ENCODE peak calls at places on chromosomes 7 and 10, in six cellular contexts. One of them, this sample, is unnamed.
A peak's percentile ranks its signal among the peaks of the same experiment; 100 is the strongest.

GRCh38 chr10:31458974-31459373 is 140.0 kb downstream of the ZEB1 start:
- DNase-seq in activated CD4-positive, alpha-beta memory T cell treated with anti-CD3 and anti-CD28 coated beads for 36 hours: no peak
- DNase-seq in mammary epithelial cell: no peak
- DNase-seq in iris pigment epithelial cell: no peak
- DNase-seq in activated CD4-positive, alpha-beta T cell treated with anti-CD3 and anti-CD28 coated beads, Interleukin-2, amount 50 U/mL, for 4 hours: no peak
- DNase-seq in IMR-90: no peak
- DNase-seq in this sample: no peak

GRCh38 chr10:116211682-116212081 is 61.3 kb downstream of the GFRA1 start:
- DNase-seq in activated CD4-positive, alpha-beta memory T cell treated with anti-CD3 and anti-CD28 coated beads for 36 hours: no peak
- DNase-seq in mammary epithelial cell: no peak
- DNase-seq in iris pigment epithelial cell: peak; percentile 99
- DNase-seq in activated CD4-positive, alpha-beta T cell treated with anti-CD3 and anti-CD28 coated beads, Interleukin-2, amount 50 U/mL, for 4 hours: no peak
- DNase-seq in IMR-90: peak; percentile 91
- DNase-seq in this sample: no peak

GRCh38 chr7:41889472-41889871 is 186.6 kb upstream of the INHBA start:
- DNase-seq in activated CD4-positive, alpha-beta memory T cell treated with anti-CD3 and anti-CD28 coated beads for 36 hours: no peak
- DNase-seq in mammary epithelial cell: no peak
- DNase-seq in iris pigment epithelial cell: no peak
- DNase-seq in activated CD4-positive, alpha-beta T cell treated with anti-CD3 and anti-CD28 coated beads, Interleukin-2, amount 50 U/mL, for 4 hours: no peak
- DNase-seq in IMR-90: no peak
- DNase-seq in this sample: no peak

GRCh38 chr7:41628926-41629325 is 74.0 kb downstream of the INHBA start:
- DNase-seq in activated CD4-positive, alpha-beta memory T cell treated with anti-CD3 and anti-CD28 coated beads for 36 hours: no peak
- DNase-seq in mammary epithelial cell: peak; percentile 71
- DNase-seq in iris pigment epithelial cell: peak; percentile 33
- DNase-seq in activated CD4-positive, alpha-beta T cell treated with anti-CD3 and anti-CD28 coated beads, Interleukin-2, amount 50 U/mL, for 4 hours: no peak
- DNase-seq in IMR-90: peak; percentile 66
- DNase-seq in this sample: no peak

GRCh38 chr10:38146579-38147333 is 52.6 kb downstream of the ZNF37A start:
- DNase-seq in activated CD4-positive, alpha-beta memory T cell treated with anti-CD3 and anti-CD28 coated beads for 36 hours: no peak
- DNase-seq in mammary epithelial cell: no peak
- DNase-seq in iris pigment epithelial cell: no peak
- DNase-seq in activated CD4-positive, alpha-beta T cell treated with anti-CD3 and anti-CD28 coated beads, Interleukin-2, amount 50 U/mL, for 4 hours: no peak
- DNase-seq in IMR-90: peak; percentile 10
- DNase-seq in this sample: no peak

GRCh38 chr7:18257711-18258110 is 230.1 kb upstream of the PRPS1L1 start:
- DNase-seq in activated CD4-positive, alpha-beta memory T cell treated with anti-CD3 and anti-CD28 coated beads for 36 hours: no peak
- DNase-seq in mammary epithelial cell: no peak
- DNase-seq in iris pigment epithelial cell: peak; percentile 84
- DNase-seq in activated CD4-positive, alpha-beta T cell treated with anti-CD3 and anti-CD28 coated beads, Interleukin-2, amount 50 U/mL, for 4 hours: no peak
- DNase-seq in IMR-90: peak; percentile 34
- DNase-seq in this sample: no peak

GRCh38 chr10:76255241-76255640 is 823.8 kb downstream of the LRMDA start:
- DNase-seq in activated CD4-positive, alpha-beta memory T cell treated with anti-CD3 and anti-CD28 coated beads for 36 hours: no peak
- DNase-seq in mammary epithelial cell: no peak
- DNase-seq in iris pigment epithelial cell: no peak
- DNase-seq in activated CD4-positive, alpha-beta T cell treated with anti-CD3 and anti-CD28 coated beads, Interleukin-2, amount 50 U/mL, for 4 hours: no peak
- DNase-seq in IMR-90: no peak
- DNase-seq in this sample: no peak

GRCh38 chr10:114520453-114520852 is 116.2 kb upstream of the AFAP1L2 start:
- DNase-seq in activated CD4-positive, alpha-beta memory T cell treated with anti-CD3 and anti-CD28 coated beads for 36 hours: no peak
- DNase-seq in mammary epithelial cell: peak; percentile 95
- DNase-seq in iris pigment epithelial cell: peak; percentile 84
- DNase-seq in activated CD4-positive, alpha-beta T cell treated with anti-CD3 and anti-CD28 coated beads, Interleukin-2, amount 50 U/mL, for 4 hours: no peak
- DNase-seq in IMR-90: peak; percentile 92
- DNase-seq in this sample: no peak

GRCh38 chr10:91319336-91319735 is 90.8 kb upstream of the HECTD2 start:
- DNase-seq in activated CD4-positive, alpha-beta memory T cell treated with anti-CD3 and anti-CD28 coated beads for 36 hours: no peak
- DNase-seq in mammary epithelial cell: peak; percentile 32
- DNase-seq in iris pigment epithelial cell: no peak
- DNase-seq in activated CD4-positive, alpha-beta T cell treated with anti-CD3 and anti-CD28 coated beads, Interleukin-2, amount 50 U/mL, for 4 hours: no peak
- DNase-seq in IMR-90: no peak
- DNase-seq in this sample: no peak

GRCh38 chr7:5591547-5591899 is 167.9 kb upstream of the TNRC18 start:
- DNase-seq in activated CD4-positive, alpha-beta memory T cell treated with anti-CD3 and anti-CD28 coated beads for 36 hours: no peak
- DNase-seq in mammary epithelial cell: peak; percentile 76
- DNase-seq in iris pigment epithelial cell: peak; percentile 82
- DNase-seq in activated CD4-positive, alpha-beta T cell treated with anti-CD3 and anti-CD28 coated beads, Interleukin-2, amount 50 U/mL, for 4 hours: no peak
- DNase-seq in IMR-90: peak; percentile 80
- DNase-seq in this sample: no peak

GRCh38 chr10:122310311-122311050 is 39.4 kb downstream of the BTBD16 start:
- DNase-seq in activated CD4-positive, alpha-beta memory T cell treated with anti-CD3 and anti-CD28 coated beads for 36 hours: no peak
- DNase-seq in mammary epithelial cell: no peak
- DNase-seq in iris pigment epithelial cell: peak; percentile 14
- DNase-seq in activated CD4-positive, alpha-beta T cell treated with anti-CD3 and anti-CD28 coated beads, Interleukin-2, amount 50 U/mL, for 4 hours: no peak
- DNase-seq in IMR-90: no peak
- DNase-seq in this sample: no peak

GRCh38 chr7:95906871-95907270 is 134.5 kb downstream of the DYNC1I1 start:
- DNase-seq in activated CD4-positive, alpha-beta memory T cell treated with anti-CD3 and anti-CD28 coated beads for 36 hours: no peak
- DNase-seq in mammary epithelial cell: no peak
- DNase-seq in iris pigment epithelial cell: no peak
- DNase-seq in activated CD4-positive, alpha-beta T cell treated with anti-CD3 and anti-CD28 coated beads, Interleukin-2, amount 50 U/mL, for 4 hours: no peak
- DNase-seq in IMR-90: no peak
- DNase-seq in this sample: no peak

GRCh38 chr10:131644287-131644686 is 256.5 kb upstream of the PPP2R2D start:
- DNase-seq in activated CD4-positive, alpha-beta memory T cell treated with anti-CD3 and anti-CD28 coated beads for 36 hours: no peak
- DNase-seq in mammary epithelial cell: no peak
- DNase-seq in iris pigment epithelial cell: no peak
- DNase-seq in activated CD4-positive, alpha-beta T cell treated with anti-CD3 and anti-CD28 coated beads, Interleukin-2, amount 50 U/mL, for 4 hours: no peak
- DNase-seq in IMR-90: no peak
- DNase-seq in this sample: no peak

GRCh38 chr7:49635800-49636199 is 137.6 kb upstream of the VWC2 start:
- DNase-seq in activated CD4-positive, alpha-beta memory T cell treated with anti-CD3 and anti-CD28 coated beads for 36 hours: no peak
- DNase-seq in mammary epithelial cell: no peak
- DNase-seq in iris pigment epithelial cell: no peak
- DNase-seq in activated CD4-positive, alpha-beta T cell treated with anti-CD3 and anti-CD28 coated beads, Interleukin-2, amount 50 U/mL, for 4 hours: no peak
- DNase-seq in IMR-90: no peak
- DNase-seq in this sample: no peak

GRCh38 chr7:121428857-121429489 is 32.9 kb upstream of the FAM3C start:
- DNase-seq in activated CD4-positive, alpha-beta memory T cell treated with anti-CD3 and anti-CD28 coated beads for 36 hours: no peak
- DNase-seq in mammary epithelial cell: peak; percentile 5
- DNase-seq in iris pigment epithelial cell: peak; percentile 72
- DNase-seq in activated CD4-positive, alpha-beta T cell treated with anti-CD3 and anti-CD28 coated beads, Interleukin-2, amount 50 U/mL, for 4 hours: no peak
- DNase-seq in IMR-90: peak; percentile 10
- DNase-seq in this sample: no peak

GRCh38 chr7:15566476-15566875 is 4.7 kb upstream of the AGMO start:
- DNase-seq in activated CD4-positive, alpha-beta memory T cell treated with anti-CD3 and anti-CD28 coated beads for 36 hours: no peak
- DNase-seq in mammary epithelial cell: no peak
- DNase-seq in iris pigment epithelial cell: no peak
- DNase-seq in activated CD4-positive, alpha-beta T cell treated with anti-CD3 and anti-CD28 coated beads, Interleukin-2, amount 50 U/mL, for 4 hours: no peak
- DNase-seq in IMR-90: no peak
- DNase-seq in this sample: no peak

GRCh38 chr10:72162978-72163377 is 52.8 kb upstream of the ANAPC16 start:
- DNase-seq in activated CD4-positive, alpha-beta memory T cell treated with anti-CD3 and anti-CD28 coated beads for 36 hours: no peak
- DNase-seq in mammary epithelial cell: peak; percentile 91
- DNase-seq in iris pigment epithelial cell: peak; percentile 81
- DNase-seq in activated CD4-positive, alpha-beta T cell treated with anti-CD3 and anti-CD28 coated beads, Interleukin-2, amount 50 U/mL, for 4 hours: no peak
- DNase-seq in IMR-90: peak; percentile 74
- DNase-seq in this sample: no peak

GRCh38 chr7:126574838-126575250 is 677.9 kb downstream of the GRM8 start:
- DNase-seq in activated CD4-positive, alpha-beta memory T cell treated with anti-CD3 and anti-CD28 coated beads for 36 hours: no peak
- DNase-seq in mammary epithelial cell: peak; percentile 88
- DNase-seq in iris pigment epithelial cell: peak; percentile 50
- DNase-seq in activated CD4-positive, alpha-beta T cell treated with anti-CD3 and anti-CD28 coated beads, Interleukin-2, amount 50 U/mL, for 4 hours: no peak
- DNase-seq in IMR-90: no peak
- DNase-seq in this sample: no peak

GRCh38 chr10:20858292-20859124 is 38.6 kb downstream of the NEBL start:
- DNase-seq in activated CD4-positive, alpha-beta memory T cell treated with anti-CD3 and anti-CD28 coated beads for 36 hours: no peak
- DNase-seq in mammary epithelial cell: peak; percentile 25
- DNase-seq in iris pigment epithelial cell: peak; percentile 48
- DNase-seq in activated CD4-positive, alpha-beta T cell treated with anti-CD3 and anti-CD28 coated beads, Interleukin-2, amount 50 U/mL, for 4 hours: no peak
- DNase-seq in IMR-90: peak; percentile 22
- DNase-seq in this sample: peak; percentile 76

GRCh38 chr10:119222531-119222930 is 15.2 kb downstream of the GRK5 start:
- DNase-seq in activated CD4-positive, alpha-beta memory T cell treated with anti-CD3 and anti-CD28 coated beads for 36 hours: no peak
- DNase-seq in mammary epithelial cell: no peak
- DNase-seq in iris pigment epithelial cell: no peak
- DNase-seq in activated CD4-positive, alpha-beta T cell treated with anti-CD3 and anti-CD28 coated beads, Interleukin-2, amount 50 U/mL, for 4 hours: no peak
- DNase-seq in IMR-90: no peak
- DNase-seq in this sample: peak; percentile 30

GRCh38 chr10:24196426-24197039 is 12.4 kb upstream of the KIAA1217 start:
- DNase-seq in activated CD4-positive, alpha-beta memory T cell treated with anti-CD3 and anti-CD28 coated beads for 36 hours: peak; percentile 73
- DNase-seq in mammary epithelial cell: peak; percentile 40
- DNase-seq in iris pigment epithelial cell: peak; percentile 52
- DNase-seq in activated CD4-positive, alpha-beta T cell treated with anti-CD3 and anti-CD28 coated beads, Interleukin-2, amount 50 U/mL, for 4 hours: peak; percentile 37
- DNase-seq in IMR-90: peak; percentile 59
- DNase-seq in this sample: peak; percentile 68

GRCh38 chr7:100352984-100353684 is 4.8 kb upstream of the PILRB start:
- DNase-seq in activated CD4-positive, alpha-beta memory T cell treated with anti-CD3 and anti-CD28 coated beads for 36 hours: no peak
- DNase-seq in mammary epithelial cell: no peak
- DNase-seq in iris pigment epithelial cell: no peak
- DNase-seq in activated CD4-positive, alpha-beta T cell treated with anti-CD3 and anti-CD28 coated beads, Interleukin-2, amount 50 U/mL, for 4 hours: no peak
- DNase-seq in IMR-90: no peak
- DNase-seq in this sample: no peak

GRCh38 chr10:99520040-99520803 is 12.5 kb upstream of the NKX2-3 start:
- DNase-seq in activated CD4-positive, alpha-beta memory T cell treated with anti-CD3 and anti-CD28 coated beads for 36 hours: no peak
- DNase-seq in mammary epithelial cell: no peak
- DNase-seq in iris pigment epithelial cell: no peak
- DNase-seq in activated CD4-positive, alpha-beta T cell treated with anti-CD3 and anti-CD28 coated beads, Interleukin-2, amount 50 U/mL, for 4 hours: no peak
- DNase-seq in IMR-90: no peak
- DNase-seq in this sample: no peak

GRCh38 chr7:105787793-105788192 is 88.6 kb downstream of the ATXN7L1 start:
- DNase-seq in activated CD4-positive, alpha-beta memory T cell treated with anti-CD3 and anti-CD28 coated beads for 36 hours: no peak
- DNase-seq in mammary epithelial cell: no peak
- DNase-seq in iris pigment epithelial cell: no peak
- DNase-seq in activated CD4-positive, alpha-beta T cell treated with anti-CD3 and anti-CD28 coated beads, Interleukin-2, amount 50 U/mL, for 4 hours: no peak
- DNase-seq in IMR-90: no peak
- DNase-seq in this sample: no peak

GRCh38 chr7:36854652-36855051 is 130.4 kb upstream of the AOAH start:
- DNase-seq in activated CD4-positive, alpha-beta memory T cell treated with anti-CD3 and anti-CD28 coated beads for 36 hours: no peak
- DNase-seq in mammary epithelial cell: peak; percentile 88
- DNase-seq in iris pigment epithelial cell: no peak
- DNase-seq in activated CD4-positive, alpha-beta T cell treated with anti-CD3 and anti-CD28 coated beads, Interleukin-2, amount 50 U/mL, for 4 hours: no peak
- DNase-seq in IMR-90: no peak
- DNase-seq in this sample: no peak

GRCh38 chr7:116924741-116925140 is 28.6 kb upstream of the ST7 start:
- DNase-seq in activated CD4-positive, alpha-beta memory T cell treated with anti-CD3 and anti-CD28 coated beads for 36 hours: no peak
- DNase-seq in mammary epithelial cell: peak; percentile 7
- DNase-seq in iris pigment epithelial cell: peak; percentile 47
- DNase-seq in activated CD4-positive, alpha-beta T cell treated with anti-CD3 and anti-CD28 coated beads, Interleukin-2, amount 50 U/mL, for 4 hours: no peak
- DNase-seq in IMR-90: peak; percentile 55
- DNase-seq in this sample: no peak

GRCh38 chr7:19284596-19285300 is 139.5 kb upstream of the FERD3L start:
- DNase-seq in activated CD4-positive, alpha-beta memory T cell treated with anti-CD3 and anti-CD28 coated beads for 36 hours: no peak
- DNase-seq in mammary epithelial cell: peak; percentile 2
- DNase-seq in iris pigment epithelial cell: peak; percentile 84
- DNase-seq in activated CD4-positive, alpha-beta T cell treated with anti-CD3 and anti-CD28 coated beads, Interleukin-2, amount 50 U/mL, for 4 hours: no peak
- DNase-seq in IMR-90: peak; percentile 72
- DNase-seq in this sample: no peak

GRCh38 chr7:37674534-37674933 is 9.0 kb upstream of the GPR141 start:
- DNase-seq in activated CD4-positive, alpha-beta memory T cell treated with anti-CD3 and anti-CD28 coated beads for 36 hours: no peak
- DNase-seq in mammary epithelial cell: no peak
- DNase-seq in iris pigment epithelial cell: no peak
- DNase-seq in activated CD4-positive, alpha-beta T cell treated with anti-CD3 and anti-CD28 coated beads, Interleukin-2, amount 50 U/mL, for 4 hours: no peak
- DNase-seq in IMR-90: no peak
- DNase-seq in this sample: no peak

GRCh38 chr7:8204674-8205377 is 57.1 kb downstream of the ICA1 start:
- DNase-seq in activated CD4-positive, alpha-beta memory T cell treated with anti-CD3 and anti-CD28 coated beads for 36 hours: no peak
- DNase-seq in mammary epithelial cell: no peak
- DNase-seq in iris pigment epithelial cell: no peak
- DNase-seq in activated CD4-positive, alpha-beta T cell treated with anti-CD3 and anti-CD28 coated beads, Interleukin-2, amount 50 U/mL, for 4 hours: no peak
- DNase-seq in IMR-90: no peak
- DNase-seq in this sample: no peak

GRCh38 chr7:108246227-108246837 is 116.2 kb upstream of the LAMB4 start:
- DNase-seq in activated CD4-positive, alpha-beta memory T cell treated with anti-CD3 and anti-CD28 coated beads for 36 hours: no peak
- DNase-seq in mammary epithelial cell: peak; percentile 98
- DNase-seq in iris pigment epithelial cell: peak; percentile 90
- DNase-seq in activated CD4-positive, alpha-beta T cell treated with anti-CD3 and anti-CD28 coated beads, Interleukin-2, amount 50 U/mL, for 4 hours: no peak
- DNase-seq in IMR-90: peak; percentile 96
- DNase-seq in this sample: no peak

GRCh38 chr10:100186813-100187212 is 984 bp upstream of the ERLIN1 start:
- DNase-seq in activated CD4-positive, alpha-beta memory T cell treated with anti-CD3 and anti-CD28 coated beads for 36 hours: peak; percentile 35
- DNase-seq in mammary epithelial cell: no peak
- DNase-seq in iris pigment epithelial cell: no peak
- DNase-seq in activated CD4-positive, alpha-beta T cell treated with anti-CD3 and anti-CD28 coated beads, Interleukin-2, amount 50 U/mL, for 4 hours: no peak
- DNase-seq in IMR-90: no peak
- DNase-seq in this sample: no peak

GRCh38 chr7:69205576-69205975 is 392.7 kb upstream of the AUTS2 start:
- DNase-seq in activated CD4-positive, alpha-beta memory T cell treated with anti-CD3 and anti-CD28 coated beads for 36 hours: no peak
- DNase-seq in mammary epithelial cell: no peak
- DNase-seq in iris pigment epithelial cell: no peak
- DNase-seq in activated CD4-positive, alpha-beta T cell treated with anti-CD3 and anti-CD28 coated beads, Interleukin-2, amount 50 U/mL, for 4 hours: no peak
- DNase-seq in IMR-90: no peak
- DNase-seq in this sample: no peak

GRCh38 chr10:78779339-78779955 is 289.3 kb upstream of the ZMIZ1 start:
- DNase-seq in activated CD4-positive, alpha-beta memory T cell treated with anti-CD3 and anti-CD28 coated beads for 36 hours: no peak
- DNase-seq in mammary epithelial cell: no peak
- DNase-seq in iris pigment epithelial cell: no peak
- DNase-seq in activated CD4-positive, alpha-beta T cell treated with anti-CD3 and anti-CD28 coated beads, Interleukin-2, amount 50 U/mL, for 4 hours: no peak
- DNase-seq in IMR-90: no peak
- DNase-seq in this sample: no peak

GRCh38 chr7:1853619-1854520 is 183.8 kb downstream of the ELFN1 start:
- DNase-seq in activated CD4-positive, alpha-beta memory T cell treated with anti-CD3 and anti-CD28 coated beads for 36 hours: no peak
- DNase-seq in mammary epithelial cell: no peak
- DNase-seq in iris pigment epithelial cell: no peak
- DNase-seq in activated CD4-positive, alpha-beta T cell treated with anti-CD3 and anti-CD28 coated beads, Interleukin-2, amount 50 U/mL, for 4 hours: no peak
- DNase-seq in IMR-90: no peak
- DNase-seq in this sample: no peak

GRCh38 chr7:81515009-81515408 is 254.8 kb downstream of the HGF start:
- DNase-seq in activated CD4-positive, alpha-beta memory T cell treated with anti-CD3 and anti-CD28 coated beads for 36 hours: no peak
- DNase-seq in mammary epithelial cell: peak; percentile 33
- DNase-seq in iris pigment epithelial cell: peak; percentile 82
- DNase-seq in activated CD4-positive, alpha-beta T cell treated with anti-CD3 and anti-CD28 coated beads, Interleukin-2, amount 50 U/mL, for 4 hours: no peak
- DNase-seq in IMR-90: peak; percentile 49
- DNase-seq in this sample: no peak

GRCh38 chr10:101575580-101576228 is 12.4 kb downstream of the POLL start:
- DNase-seq in activated CD4-positive, alpha-beta memory T cell treated with anti-CD3 and anti-CD28 coated beads for 36 hours: no peak
- DNase-seq in mammary epithelial cell: no peak
- DNase-seq in iris pigment epithelial cell: no peak
- DNase-seq in activated CD4-positive, alpha-beta T cell treated with anti-CD3 and anti-CD28 coated beads, Interleukin-2, amount 50 U/mL, for 4 hours: no peak
- DNase-seq in IMR-90: no peak
- DNase-seq in this sample: no peak

GRCh38 chr7:50342616-50343114 is 38.1 kb downstream of the IKZF1 start:
- DNase-seq in activated CD4-positive, alpha-beta memory T cell treated with anti-CD3 and anti-CD28 coated beads for 36 hours: peak; percentile 72
- DNase-seq in mammary epithelial cell: no peak
- DNase-seq in iris pigment epithelial cell: peak; percentile 9
- DNase-seq in activated CD4-positive, alpha-beta T cell treated with anti-CD3 and anti-CD28 coated beads, Interleukin-2, amount 50 U/mL, for 4 hours: peak; percentile 43
- DNase-seq in IMR-90: no peak
- DNase-seq in this sample: no peak

GRCh38 chr7:2004841-2005351 is 227.8 kb downstream of the MAD1L1 start:
- DNase-seq in activated CD4-positive, alpha-beta memory T cell treated with anti-CD3 and anti-CD28 coated beads for 36 hours: no peak
- DNase-seq in mammary epithelial cell: no peak
- DNase-seq in iris pigment epithelial cell: no peak
- DNase-seq in activated CD4-positive, alpha-beta T cell treated with anti-CD3 and anti-CD28 coated beads, Interleukin-2, amount 50 U/mL, for 4 hours: no peak
- DNase-seq in IMR-90: no peak
- DNase-seq in this sample: no peak

This sample was measured in G401.